ENCODE peak calls at places on chromosomes 12 and 14, in four cellular contexts. Z, W, O and N are unnamed samples.

GRCh38 chr12:104006929-104007328 is 41.3 kb downstream of the TDG start:
- DNase-seq in W (no peak), Z (no peak), O (no peak), N (no peak)

GRCh38 chr14:53780156-53780555 is 176.5 kb downstream of the BMP4 start:
- DNase-seq in Z (no peak), W (no peak), O (no peak), N (no peak)

GRCh38 chr12:45183263-45183662 is 32.6 kb upstream of the ANO6 start:
- DNase-seq in W (no peak), O (no peak), Z (no peak), N (no peak)

GRCh38 chr12:81329088-81329487 is 251.2 kb downstream of the ACSS3 start:
- DNase-seq in O (no peak), W (no peak), Z (no peak), N (no peak)

GRCh38 chr12:93127582-93128331 is 198.7 kb upstream of the EEA1 start:
- DNase-seq in W (peak), Z (no peak), O (no peak), N (no peak)

GRCh38 chr12:102755271-102755670 is 161.8 kb downstream of the PAH start:
- DNase-seq in W (no peak), O (no peak), Z (no peak), N (no peak)

GRCh38 chr12:98645572-98646067 is 530 bp downstream of the APAF1 start:
- DNase-seq in W (no peak), O (peak), Z (no peak), N (no peak)

GRCh38 chr14:73249108-73249507 is 11.8 kb downstream of the PAPLN start:
- DNase-seq in W (no peak), O (no peak), Z (no peak), N (no peak)

GRCh38 chr14:56686416-56686815 is 106.8 kb downstream of the TMEM260 start:
- DNase-seq in O (no peak), Z (no peak), W (no peak), N (no peak)

GRCh38 chr12:89225401-89225800 is 126.9 kb downstream of the DUSP6 start:
- DNase-seq in W (no peak), Z (peak), O (peak), N (no peak)

GRCh38 chr12:113142173-113142885 is 6.8 kb upstream of the RASAL1 start:
- DNase-seq in Z (no peak), O (peak), W (peak), N (no peak)

GRCh38 chr12:113439606-113440030 is 17.4 kb downstream of the SDSL start:
- DNase-seq in W (peak), Z (no peak), O (peak), N (no peak)

GRCh38 chr12:8995021-8995775 is 5.9 kb downstream of the KLRG1 start:
- DNase-seq in O (no peak), W (no peak), Z (no peak), N (no peak)

GRCh38 chr12:80241576-80242273 is 142.4 kb downstream of the OTOGL start:
- DNase-seq in Z (no peak), W (no peak), O (no peak), N (no peak)

GRCh38 chr12:79634957-79635471 is 55.8 kb downstream of the PAWR start:
- DNase-seq in Z (no peak), W (no peak), O (no peak), N (no peak)

GRCh38 chr14:74979029-74979428 is 23.6 kb upstream of the PGF start:
- DNase-seq in W (no peak), O (no peak), Z (no peak), N (no peak)

GRCh38 chr12:28883406-28883997 is 265.6 kb upstream of the FAR2 start:
- DNase-seq in O (no peak), W (no peak), Z (no peak), N (no peak)

GRCh38 chr14:31207746-31208545 is at the start of gene HECTD1:
- DNase-seq in W (peak), Z (peak), O (peak), N (peak)

GRCh38 chr12:49331360-49332222 is 5.4 kb downstream of the C1QL4 start:
- DNase-seq in Z (no peak), W (no peak), O (peak), N (peak)

GRCh38 chr14:101005447-101005846 is 101.9 kb upstream of the RTL1 start:
- DNase-seq in O (no peak), W (no peak), Z (no peak), N (no peak)

GRCh38 chr14:68011629-68012028 is 192.1 kb downstream of the RAD51B start:
- DNase-seq in W (no peak), O (no peak), Z (no peak), N (no peak)

GRCh38 chr12:88638956-88639355 is 58.7 kb upstream of the KITLG start:
- DNase-seq in W (no peak), Z (no peak), O (no peak), N (no peak)

GRCh38 chr14:96911499-96912130 is 114.4 kb downstream of the VRK1 start:
- DNase-seq in O (no peak), W (no peak), Z (no peak), N (no peak)

GRCh38 chr12:109548258-109548657 is 25.0 kb downstream of the MMAB start:
- DNase-seq in O (no peak), W (no peak), Z (no peak), N (no peak)

GRCh38 chr12:13182881-13183280 is 13.6 kb upstream of the EMP1 start:
- DNase-seq in O (no peak), Z (no peak), W (no peak), N (no peak)

GRCh38 chr12:29148065-29148957 is 767 bp upstream of the FAR2 start:
- DNase-seq in Z (no peak), O (peak), W (no peak), N (no peak)

GRCh38 chr14:84825481-84825880 is 704.5 kb upstream of the FLRT2 start:
- DNase-seq in W (no peak), O (no peak), Z (no peak), N (no peak)

GRCh38 chr14:30994681-30995620 is 30.5 kb upstream of the AP4S1 start:
- DNase-seq in O (no peak), W (no peak), Z (no peak), N (no peak)

GRCh38 chr14:58639842-58640484 is 2.2 kb downstream of the DACT1 start:
- DNase-seq in Z (no peak), W (no peak), O (peak), N (no peak)

GRCh38 chr14:104557766-104558165 is 21.8 kb upstream of the C14orf180 start:
- DNase-seq in Z (no peak), O (no peak), W (no peak), N (no peak)